ENCODE peak calls at places on chromosomes 4 and X, in ten cellular contexts. J is foreskin fibroblast; I is HCT116; L is GM13977; S is memory B cell; Q is NB4; B is activated gamma-delta T cell treated with Interleukin-2 at 50 U/mL for 16 hours; G is NCI-H524; Z is activated T-cell treated with anti-CD3 and anti-CD28 coated beads for 48 hours; D is stimulated activated CD8-positive, alpha-beta memory T cell treated with anti-CD3 and anti-CD28 coated beads, Interleukin-7, amount 100 ng/mL, for 24 hours. U is an unnamed sample.

GRCh38 chr4:181896609-181897008 is 346.6 kb upstream of the TENM3 start:
- DNase-seq in J (peak), I (no peak), L (no peak), S (no peak), Q (no peak), B (no peak), G (no peak), Z (no peak), D (no peak), U (no peak)

GRCh38 chr4:101596786-101597185 is 193.7 kb upstream of the BANK1 start:
- DNase-seq in J (no peak), I (no peak), L (peak), S (no peak), Q (no peak), B (no peak), G (no peak), Z (no peak), D (no peak), U (no peak)

GRCh38 chr4:21710212-21710843 is 238.2 kb downstream of the KCNIP4 start:
- DNase-seq in J (peak), I (no peak), L (no peak), S (no peak), Q (no peak), B (no peak), G (no peak), Z (no peak), D (no peak), U (no peak)

GRCh38 chr4:41095973-41096372 is 118.4 kb downstream of the APBB2 start:
- DNase-seq in J (peak), I (no peak), L (no peak), S (no peak), Q (peak), B (no peak), G (no peak), Z (no peak), D (no peak), U (no peak)

GRCh38 chrX:129934461-129934860 is 28.5 kb downstream of the UTP14A start:
- DNase-seq in J (no peak), I (no peak), L (no peak), S (no peak), Q (no peak), B (no peak), G (no peak), Z (no peak), D (no peak), U (no peak)

GRCh38 chrX:636971-637659 is 6.5 kb downstream of the SHOX start:
- DNase-seq in J (peak), I (no peak), L (no peak), S (no peak), Q (no peak), B (no peak), G (no peak), Z (no peak), D (no peak), U (no peak)

GRCh38 chrX:92270936-92271655 is 491.9 kb downstream of the PCDH11X start:
- DNase-seq in J (no peak), I (no peak), L (no peak), S (no peak), Q (no peak), B (no peak), G (no peak), Z (no peak), D (no peak), U (no peak)

GRCh38 chr4:25970241-25970675 is 56.2 kb downstream of the SMIM20 start:
- DNase-seq in J (no peak), I (no peak), L (peak), S (peak), Q (peak), B (no peak), G (no peak), Z (no peak), D (no peak), U (no peak)

GRCh38 chrX:126170715-126171114 is 4.6 kb upstream of the DCAF12L2 start:
- DNase-seq in J (no peak), I (no peak), L (no peak), S (no peak), Q (peak), B (no peak), G (no peak), Z (no peak), D (no peak), U (no peak)

GRCh38 chr4:76803522-76803921 is 94.4 kb downstream of the SOWAHB start:
- DNase-seq in J (peak), I (no peak), L (no peak), S (no peak), Q (no peak), B (no peak), G (no peak), Z (no peak), D (no peak), U (no peak)

GRCh38 chr4:101367201-101367600 is 19.9 kb upstream of the PPP3CA start:
- DNase-seq in J (peak), I (no peak), L (no peak), S (no peak), Q (no peak), B (no peak), G (no peak), Z (no peak), D (no peak), U (no peak)

GRCh38 chr4:137069473-137069872 is 462.8 kb downstream of the PCDH18 start:
- DNase-seq in J (no peak), I (no peak), L (no peak), S (no peak), Q (no peak), B (no peak), G (no peak), Z (no peak), D (no peak), U (no peak)

GRCh38 chr4:76658231-76659102 is 223.4 kb downstream of the SHROOM3 start:
- DNase-seq in J (peak), I (no peak), L (no peak), S (no peak), Q (no peak), B (no peak), G (no peak), Z (no peak), D (no peak), U (no peak)

GRCh38 chrX:86806786-86807185 is 658.5 kb downstream of the DACH2 start:
- DNase-seq in J (no peak), I (no peak), L (peak), S (no peak), Q (peak), B (no peak), G (peak), Z (no peak), D (no peak), U (no peak)

GRCh38 chr4:149409186-149410056 is 406.2 kb downstream of the IQCM start:
- DNase-seq in J (peak), I (peak), L (no peak), S (no peak), Q (no peak), B (no peak), G (no peak), Z (no peak), D (no peak), U (no peak)

GRCh38 chr4:31682796-31683195 is 962.6 kb downstream of the PCDH7 start:
- DNase-seq in J (no peak), I (no peak), L (no peak), S (no peak), Q (no peak), B (no peak), G (no peak), Z (no peak), D (no peak), U (no peak)

GRCh38 chr4:173001571-173001970 is 167.0 kb upstream of the GALNT7 start:
- DNase-seq in J (peak), I (no peak), L (no peak), S (no peak), Q (no peak), B (no peak), G (no peak), Z (no peak), D (no peak), U (no peak)

GRCh38 chrX:44422631-44423030 is 79.2 kb upstream of the EFHC2 start:
- DNase-seq in J (peak), I (no peak), L (no peak), S (no peak), Q (no peak), B (no peak), G (no peak), Z (no peak), D (no peak), U (no peak)

GRCh38 chrX:20320461-20321159 is 53.9 kb upstream of the RPS6KA3 start:
- DNase-seq in J (peak), I (no peak), L (peak), S (no peak), Q (peak), B (peak), G (no peak), Z (no peak), D (no peak), U (no peak)

GRCh38 chrX:44306336-44306735 is 37.1 kb downstream of the EFHC2 start:
- DNase-seq in J (peak), I (no peak), L (no peak), S (no peak), Q (no peak), B (no peak), G (no peak), Z (no peak), D (no peak), U (no peak)